ENCODE peak calls at places on chromosomes 12 and 14, in five cellular contexts. M, O, L, E and F are unnamed samples.

GRCh38 chr14:22648506-22648905 is 4.4 kb upstream of the OR6J1 start:
- DNase-seq in M (no peak), O (no peak), L (no peak), E (no peak), F (no peak)

GRCh38 chr14:89845346-89845745 is 109.2 kb downstream of the EFCAB11 start:
- DNase-seq in M (no peak), O (no peak), L (no peak), E (no peak), F (no peak)

GRCh38 chr14:67331368-67332125 is 28.1 kb downstream of the ATP6V1D start:
- DNase-seq in M (no peak), O (no peak), L (no peak), E (no peak), F (no peak)

GRCh38 chr12:76018111-76018510 is 13.5 kb downstream of the PHLDA1 start:
- DNase-seq in M (no peak), O (no peak), L (peak), E (no peak), F (no peak)

GRCh38 chr14:70660967-70661871 is 19.5 kb downstream of the TTC9 start:
- DNase-seq in M (no peak), O (no peak), L (no peak), E (peak), F (no peak)

GRCh38 chr14:59331217-59331616 is 134.0 kb downstream of the GPR135 start:
- DNase-seq in M (no peak), O (no peak), L (no peak), E (no peak), F (no peak)

GRCh38 chr14:22689186-22689585 is 45.0 kb upstream of the OR6J1 start:
- DNase-seq in M (no peak), O (no peak), L (peak), E (no peak), F (no peak)

GRCh38 chr14:81625343-81625742 is 91.7 kb upstream of the SEL1L start:
- DNase-seq in M (peak), O (no peak), L (no peak), E (no peak), F (peak)

GRCh38 chr12:89351489-89352241 is 636 bp downstream of the DUSP6 start:
- DNase-seq in M (peak), O (no peak), L (peak), E (no peak), F (peak)

GRCh38 chr14:74660167-74660566 is 48.1 kb upstream of the LTBP2 start:
- DNase-seq in M (no peak), O (no peak), L (no peak), E (no peak), F (no peak)

GRCh38 chr12:69095765-69096477 is 143.4 kb upstream of the CPSF6 start:
- DNase-seq in M (no peak), O (no peak), L (no peak), E (no peak), F (no peak)

GRCh38 chr12:6915023-6915788 is 826 bp downstream of the ENO2 start:
- DNase-seq in M (no peak), O (no peak), L (no peak), E (no peak), F (peak)

GRCh38 chr12:90065301-90065801 is 356.7 kb upstream of the ATP2B1 start:
- DNase-seq in M (no peak), O (no peak), L (no peak), E (no peak), F (no peak)

GRCh38 chr14:28651148-28651547 is 115.4 kb upstream of the FOXG1 start:
- DNase-seq in M (no peak), O (no peak), L (no peak), E (no peak), F (no peak)

GRCh38 chr12:25458047-25458552 is 95.0 kb downstream of the LMNTD1 start:
- DNase-seq in M (no peak), O (peak), L (peak), E (peak), F (no peak)

GRCh38 chr12:75724913-75725312 is 213.5 kb upstream of the KRR1 start:
- DNase-seq in M (no peak), O (peak), L (peak), E (peak), F (no peak)

GRCh38 chr14:103519837-103520212 is 2.8 kb downstream of the CKB start:
- DNase-seq in M (no peak), O (no peak), L (no peak), E (no peak), F (no peak)

GRCh38 chr14:91302391-91302790 is 57.9 kb upstream of the GPR68 start:
- DNase-seq in M (peak), O (no peak), L (no peak), E (no peak), F (peak)

GRCh38 chr12:121903202-121903601 is 14.6 kb downstream of the PSMD9 start:
- DNase-seq in M (no peak), O (no peak), L (no peak), E (no peak), F (no peak)

GRCh38 chr14:35257809-35258208 is 34.4 kb upstream of the PSMA6 start:
- DNase-seq in M (no peak), O (no peak), L (no peak), E (no peak), F (no peak)

GRCh38 chr14:35258420-35258819 is 33.8 kb upstream of the PSMA6 start:
- DNase-seq in M (no peak), O (no peak), L (no peak), E (no peak), F (no peak)

DNA sequence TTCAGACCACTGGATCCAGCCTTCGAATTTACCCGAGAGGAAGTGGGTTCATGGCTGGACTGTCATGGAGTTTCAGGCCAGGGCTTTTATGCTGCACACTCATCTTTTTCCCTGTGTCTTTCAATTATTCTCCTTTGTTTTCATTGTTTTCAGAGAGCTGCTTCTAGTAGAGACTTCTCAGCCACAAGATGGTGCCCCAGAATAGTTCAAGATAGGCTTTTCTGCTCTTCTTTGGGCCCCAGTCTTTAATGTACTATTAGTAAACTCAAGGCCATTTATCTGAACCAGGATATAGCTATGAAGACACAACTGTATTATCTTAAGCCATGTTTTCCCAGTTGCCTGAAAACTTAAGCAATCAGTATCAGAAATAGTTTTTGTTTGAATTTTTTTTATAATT is 30.4 kb upstream of the PSMA6 start:
- DNase-seq in M (no peak), O (no peak), L (no peak), E (no peak), F (no peak)
- TF ChIP-seq CTCF in M (no peak), O (no peak), L (no peak), E (no peak), F (no peak)

GRCh38 chr12:13436182-13436581 is 239.7 kb downstream of the EMP1 start:
- DNase-seq in M (no peak), O (no peak), L (no peak), E (no peak), F (no peak)

GRCh38 chr12:13431041-13431440 is 234.5 kb downstream of the EMP1 start:
- DNase-seq in M (no peak), O (no peak), L (no peak), E (no peak), F (no peak)

GRCh38 chr12:13435535-13435934 is 239.0 kb downstream of the EMP1 start:
- DNase-seq in M (no peak), O (no peak), L (no peak), E (no peak), F (no peak)

GRCh38 chr12:13436696-13437391 is 240.3 kb downstream of the EMP1 start:
- DNase-seq in M (no peak), O (no peak), L (no peak), E (no peak), F (no peak)

GRCh38 chr12:13433768-13434167 is 237.2 kb downstream of the EMP1 start:
- DNase-seq in M (no peak), O (no peak), L (no peak), E (no peak), F (no peak)
- TF ChIP-seq CTCF in M (no peak), O (no peak), L (no peak), E (no peak), F (no peak)

DNA sequence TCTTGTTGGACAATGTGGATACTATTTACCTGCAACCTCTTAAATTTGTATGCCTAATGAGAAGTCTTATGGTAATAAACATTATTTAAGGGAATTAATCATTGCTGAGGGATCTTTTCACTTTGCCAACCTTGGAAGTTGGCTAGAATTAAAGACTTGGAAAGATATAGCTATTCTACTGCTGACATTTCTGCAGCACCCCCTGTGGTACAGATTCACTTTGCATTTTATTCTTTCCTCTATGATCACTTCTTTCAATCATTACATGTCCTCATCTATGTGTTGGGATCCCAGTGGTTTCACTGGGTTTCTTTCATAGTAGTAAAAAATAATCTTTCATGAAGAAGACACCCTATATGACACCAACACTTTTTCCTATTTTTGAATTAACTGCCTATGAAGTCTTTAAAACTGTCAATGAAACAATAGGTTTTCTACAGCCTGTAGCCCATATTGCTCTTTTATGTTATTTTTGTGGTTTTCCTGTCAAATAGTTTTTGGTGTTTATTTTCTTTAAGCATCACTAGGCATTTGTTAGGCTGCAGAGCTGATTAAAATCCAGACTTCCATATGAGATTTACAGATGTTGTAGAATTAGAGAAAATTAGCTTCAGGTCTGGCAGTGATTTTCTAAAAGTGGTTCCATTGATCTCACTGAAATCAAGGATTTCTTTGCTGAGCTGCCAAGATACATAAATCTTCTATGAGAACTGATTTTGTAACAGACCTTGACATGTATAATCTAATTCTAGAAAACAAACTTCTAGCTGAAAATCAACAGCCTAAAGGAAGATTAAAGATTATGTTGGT is 256.1 kb downstream of the NAV3 start:
- DNase-seq in M (no peak), O (no peak), L (no peak), E (no peak), F (no peak)
- TF ChIP-seq CTCF in M (no peak), O (peak), L (no peak), E (no peak), F (no peak)

GRCh38 chr14:106605548-106606448 is 1079.4 kb downstream of the TMEM121 start:
- DNase-seq in M (peak), O (no peak), L (peak), E (no peak), F (peak)
- TF ChIP-seq CTCF in M (peak), O (no peak), L (peak), E (no peak), F (peak)

DNA sequence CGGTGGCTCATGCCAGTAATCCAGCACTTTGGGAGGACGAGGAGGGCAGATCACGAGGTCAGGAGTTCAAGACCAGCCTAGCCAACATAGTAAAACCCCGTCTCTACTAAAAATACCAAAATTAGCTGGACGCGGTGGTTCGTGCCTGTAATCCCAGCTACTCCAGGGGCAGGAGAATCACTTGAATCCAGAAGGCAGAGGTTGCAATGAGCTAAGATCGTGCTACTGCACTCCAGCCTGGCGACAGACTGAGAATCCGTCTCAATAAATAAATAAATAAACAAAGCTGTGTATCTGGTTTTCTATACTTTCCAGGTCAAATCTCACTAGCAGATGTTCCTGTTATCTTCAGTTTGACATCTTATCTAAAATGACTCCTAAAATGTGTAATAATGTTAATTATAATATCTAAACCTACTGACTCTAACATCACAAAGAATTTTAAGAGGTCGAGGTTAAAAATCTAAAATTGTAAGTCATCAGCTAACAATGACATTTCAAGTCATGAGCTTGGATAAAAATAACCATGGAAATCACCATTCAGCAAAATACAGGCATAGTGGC is 2.4 kb upstream of the SRP54 start:
- DNase-seq in M (no peak), O (no peak), L (no peak), E (no peak), F (no peak)
- TF ChIP-seq CTCF in M (no peak), O (no peak), L (no peak), E (no peak), F (no peak)

DNA sequence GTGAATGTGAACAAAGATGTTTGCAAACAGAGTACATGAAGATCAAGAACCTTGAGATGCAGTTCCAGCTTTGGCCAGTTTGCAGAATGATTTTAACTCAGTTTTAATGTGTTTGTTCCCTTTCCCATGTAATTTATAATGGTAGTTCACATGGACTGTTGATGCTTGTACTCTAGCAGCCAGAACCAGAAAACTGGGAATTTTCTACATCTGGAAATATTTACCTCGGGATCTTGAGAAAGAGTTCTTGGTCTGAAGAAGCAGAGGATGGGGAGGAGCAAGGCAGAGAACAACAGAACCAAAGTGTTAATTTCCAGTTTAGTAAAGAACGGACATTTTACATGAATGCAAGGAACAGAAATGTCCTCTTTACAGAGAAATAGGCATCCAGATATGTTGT is 37.0 kb upstream of the PMCH start:
- DNase-seq in M (no peak), O (no peak), L (no peak), E (no peak), F (no peak)
- TF ChIP-seq CTCF in M (no peak), O (no peak), L (no peak), E (no peak), F (no peak)

GRCh38 chr14:101132588-101132987 is 229.1 kb upstream of the RTL1 start:
- DNase-seq in M (no peak), O (no peak), L (no peak), E (no peak), F (no peak)
- TF ChIP-seq CTCF in M (no peak), O (no peak), L (no peak), E (no peak), F (no peak)